ENCODE peak calls at places on chromosomes 3 and 15, in five cellular contexts. K is heart left ventricle, H is neuronal stem cell, W is left ventricle myocardium inferior, M is A549. Y is an unnamed sample.

GRCh38 chr3:48563382-48563918 is at the start of gene UCN2:
- DNase-seq in K (no peak), H (no peak), W (no peak), M (no peak), Y (no peak)

GRCh38 chr15:68638953-68639500 is 60.2 kb downstream of the CORO2B start:
- DNase-seq in K (no peak), H (no peak), W (no peak), M (no peak), Y (no peak)

GRCh38 chr3:69452295-69452694 is 66.4 kb upstream of the FRMD4B start:
- DNase-seq in K (no peak), H (no peak), W (no peak), M (no peak), Y (no peak)

GRCh38 chr3:17231537-17232261 is 346.9 kb downstream of the PLCL2 start:
- DNase-seq in K (no peak), H (no peak), W (no peak), M (no peak), Y (no peak)

GRCh38 chr3:4416961-4417360 is 50.1 kb downstream of the SUMF1 start:
- DNase-seq in K (no peak), H (no peak), W (no peak), M (peak; percentile 49), Y (peak; percentile 92)

GRCh38 chr3:149375164-149375823 is 2.2 kb downstream of the TM4SF1 start:
- DNase-seq in K (no peak), H (no peak), W (no peak), M (no peak), Y (no peak)

GRCh38 chr15:31387483-31388118 is 61.0 kb downstream of the KLF13 start:
- DNase-seq in K (peak; percentile 81), H (no peak), W (peak; percentile 76), M (no peak), Y (peak; percentile 68)

GRCh38 chr3:8937064-8938020 is 25.9 kb downstream of the RAD18 start:
- DNase-seq in K (no peak), H (no peak), W (no peak), M (peak; percentile 57), Y (no peak)

GRCh38 chr3:141776885-141777284 is 13.7 kb downstream of the GRK7 start:
- DNase-seq in K (no peak), H (no peak), W (no peak), M (no peak), Y (no peak)

GRCh38 chr3:24058940-24059705 is 114.0 kb downstream of the NR1D2 start:
- DNase-seq in K (no peak), H (no peak), W (no peak), M (no peak), Y (no peak)

GRCh38 chr3:183427206-183428139 is 946 bp downstream of the MCF2L2 start:
- DNase-seq in K (no peak), H (no peak), W (no peak), M (no peak), Y (no peak)

GRCh38 chr3:177525987-177526712 is 328.9 kb upstream of the TBL1XR1 start:
- DNase-seq in K (no peak), H (no peak), W (no peak), M (no peak), Y (no peak)

GRCh38 chr15:87416591-87417257 is 839.8 kb downstream of the NTRK3 start:
- DNase-seq in K (no peak), H (no peak), W (no peak), M (no peak), Y (no peak)

GRCh38 chr3:195045481-195045880 is 225.5 kb downstream of the XXYLT1 start:
- DNase-seq in K (no peak), H (no peak), W (no peak), M (no peak), Y (no peak)

GRCh38 chr15:72117448-72117697 is 577 bp downstream of the MYO9A start:
- DNase-seq in K (peak; percentile 74), H (peak; percentile 71), W (peak; percentile 83), M (peak; percentile 87), Y (peak; percentile 95)

GRCh38 chr15:69522361-69522760 is 69.7 kb downstream of the RPLP1 start:
- DNase-seq in K (no peak), H (no peak), W (no peak), M (no peak), Y (no peak)

GRCh38 chr3:16477501-16477900 is 36.0 kb downstream of the RFTN1 start:
- DNase-seq in K (no peak), H (no peak), W (no peak), M (no peak), Y (no peak)

GRCh38 chr3:99499235-99499798 is 139.1 kb upstream of the COL8A1 start:
- DNase-seq in K (peak; percentile 40), H (no peak), W (no peak), M (peak; percentile 11), Y (no peak)

GRCh38 chr3:149009732-149010131 is 18.4 kb downstream of the GYG1 start:
- DNase-seq in K (no peak), H (no peak), W (no peak), M (no peak), Y (no peak)

GRCh38 chr3:100882571-100882981 is 110.6 kb downstream of the ABI3BP start:
- DNase-seq in K (no peak), H (no peak), W (no peak), M (no peak), Y (no peak)

GRCh38 chr15:78083687-78084358 is 6.3 kb upstream of the TBC1D2B start:
- DNase-seq in K (no peak), H (no peak), W (no peak), M (no peak), Y (peak; percentile 57)

GRCh38 chr3:24498796-24499195 is 4.1 kb upstream of the THRB start:
- DNase-seq in K (no peak), H (no peak), W (no peak), M (no peak), Y (no peak)

GRCh38 chr3:11671648-11672100 is 28.0 kb upstream of the VGLL4 start:
- DNase-seq in K (peak; percentile 19), H (no peak), W (peak; percentile 29), M (no peak), Y (no peak)

GRCh38 chr3:30286007-30286669 is 320.3 kb upstream of the TGFBR2 start:
- DNase-seq in K (peak; percentile 86), H (no peak), W (peak; percentile 70), M (peak; percentile 35), Y (peak; percentile 81)

GRCh38 chr3:12706504-12707253 is 42.8 kb upstream of the RAF1 start:
- DNase-seq in K (peak; percentile 39), H (peak; percentile 36), W (peak; percentile 24), M (peak; percentile 59), Y (peak; percentile 67)

GRCh38 chr15:53978248-53978906 is at the start of gene UNC13C:
- DNase-seq in K (no peak), H (peak; percentile 47), W (peak; percentile 14), M (peak; percentile 7), Y (peak; percentile 85)

GRCh38 chr3:125137432-125138033 is 75.0 kb downstream of the SLC12A8 start:
- DNase-seq in K (no peak), H (no peak), W (no peak), M (peak; percentile 32), Y (peak; percentile 81)

GRCh38 chr15:83657549-83657948 is 3.6 kb downstream of the ADAMTSL3 start:
- DNase-seq in K (no peak), H (no peak), W (no peak), M (no peak), Y (no peak)
- H3K4me1 ChIP-seq in K (no peaks in the 10 kb centered on the region), H (no peaks in the 10 kb centered on the region), W (peaks cover 65% of the 10 kb centered on the region), M (peaks cover 16% of the 10 kb centered on the region), Y (peaks cover 3% of the 10 kb centered on the region)

DNA sequence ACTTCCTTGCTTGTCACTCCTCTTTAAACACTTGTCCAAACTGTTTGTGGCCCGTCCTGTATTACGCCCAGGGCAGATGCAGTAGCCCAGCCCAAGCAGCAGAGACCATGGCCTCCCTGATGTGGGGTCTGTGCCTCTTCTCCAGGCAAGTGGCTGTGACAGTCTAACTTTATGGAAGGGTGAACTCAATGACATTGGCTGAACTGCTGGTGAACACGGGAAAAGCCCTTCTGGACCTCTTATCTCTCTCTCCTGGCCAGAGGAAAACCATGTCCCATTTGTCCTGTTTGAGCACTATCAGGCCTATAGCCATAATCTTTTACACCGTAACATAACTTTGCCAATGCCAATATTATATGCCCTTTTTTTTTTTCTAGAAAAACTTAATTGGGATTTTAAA is 67.6 kb downstream of the SMAD3 start:
- DNase-seq in K (no peak), H (no peak), W (no peak), M (no peak), Y (no peak)
- H3K4me1 ChIP-seq in K (peaks cover 29% of the 10 kb centered on the region), H (peaks cover 27% of the 10 kb centered on the region), W (peaks cover 83% of the 10 kb centered on the region), M (peaks cover 100% of the 10 kb centered on the region), Y (peaks cover 5% of the 10 kb centered on the region)

GRCh38 chr15:98804057-98804380 is 155.7 kb downstream of the IGF1R start:
- DNase-seq in K (no peak), H (no peak), W (no peak), M (no peak), Y (no peak)
- H3K4me1 ChIP-seq in K (peaks cover 38% of the 10 kb centered on the region), H (peaks cover 35% of the 10 kb centered on the region), W (peaks cover 72% of the 10 kb centered on the region), M (peaks cover 81% of the 10 kb centered on the region), Y (peaks cover 5% of the 10 kb centered on the region)

GRCh38 chr3:188746291-188746783 is 425.4 kb upstream of the TPRG1 start:
- DNase-seq in K (no peak), H (no peak), W (no peak), M (no peak), Y (no peak)
- H3K4me1 ChIP-seq in K (peaks cover 3% of the 10 kb centered on the region), H (no peaks in the 10 kb centered on the region), W (peaks cover 9% of the 10 kb centered on the region), M (peaks cover 16% of the 10 kb centered on the region), Y (peaks cover 2% of the 10 kb centered on the region)

GRCh38 chr15:74889882-74890768 is at the start of gene MPI:
- DNase-seq in K (peak; percentile 86), H (peak; percentile 82), W (peak; percentile 88), M (peak; percentile 100), Y (peak; percentile 95)
- H3K4me1 ChIP-seq in K (peaks cover 9% of the 10 kb centered on the region), H (peaks cover 7% of the 10 kb centered on the region), W (peaks cover 52% of the 10 kb centered on the region), M (peaks cover 9% of the 10 kb centered on the region), Y (no peaks in the 10 kb centered on the region)

GRCh38 chr3:158761350-158761749 is 29.1 kb upstream of the RARRES1 start:
- DNase-seq in K (no peak), H (no peak), W (no peak), M (no peak), Y (no peak)

GRCh38 chr3:158762701-158763100 is 30.4 kb upstream of the RARRES1 start:
- DNase-seq in K (no peak), H (no peak), W (no peak), M (no peak), Y (no peak)

GRCh38 chr3:158765518-158766205 is 33.4 kb upstream of the RARRES1 start:
- DNase-seq in K (no peak), H (no peak), W (no peak), M (no peak), Y (no peak)

GRCh38 chr3:158766364-158766763 is 34.1 kb upstream of the RARRES1 start:
- DNase-seq in K (no peak), H (no peak), W (no peak), M (no peak), Y (no peak)

GRCh38 chr3:158763421-158763820 is 31.2 kb upstream of the RARRES1 start:
- DNase-seq in K (no peak), H (no peak), W (no peak), M (no peak), Y (no peak)
- H3K4me1 ChIP-seq in K (peaks cover 16% of the 10 kb centered on the region), H (peaks cover 3% of the 10 kb centered on the region), W (peaks cover 39% of the 10 kb centered on the region), M (peaks cover 35% of the 10 kb centered on the region), Y (no peaks in the 10 kb centered on the region)

GRCh38 chr3:58116985-58117384 is 93.8 kb downstream of the DNASE1L3 start:
- DNase-seq in K (no peak), H (no peak), W (no peak), M (no peak), Y (no peak)
- H3K4me1 ChIP-seq in K (peaks cover 23% of the 10 kb centered on the region), H (peaks cover 6% of the 10 kb centered on the region), W (peaks cover 57% of the 10 kb centered on the region), M (peaks cover 46% of the 10 kb centered on the region), Y (peaks cover 6% of the 10 kb centered on the region)

GRCh38 chr3:124557-125179 is 71.9 kb upstream of the CHL1 start:
- DNase-seq in K (no peak), H (no peak), W (no peak), M (no peak), Y (no peak)
- H3K4me1 ChIP-seq in K (no peaks in the 10 kb centered on the region), H (no peaks in the 10 kb centered on the region), W (no peaks in the 10 kb centered on the region), M (no peaks in the 10 kb centered on the region), Y (no peaks in the 10 kb centered on the region)